ENCODE peak calls at places on chromosomes 6 and 20, in eight cellular contexts. D, Q, F, U, G, N, M and S are unnamed samples.
A peak's percentile ranks its signal among the peaks of the same experiment; 100 is the strongest.

GRCh38 chr6:110233769-110234374 is 53.6 kb downstream of the CDC40 start:
- DNase-seq in D (no peak), Q (no peak), F (peak; percentile 30), U (no peak), G (no peak), N (peak; percentile 4), M (no peak), S (peak; percentile 32)

GRCh38 chr6:102127253-102127652 is 733.7 kb downstream of the GRIK2 start:
- DNase-seq in D (no peak), Q (no peak), F (no peak), U (no peak), G (no peak), N (no peak), M (no peak), S (no peak)

GRCh38 chr6:9540126-9540525 is 874.7 kb downstream of the TFAP2A start:
- DNase-seq in D (no peak), Q (no peak), F (no peak), U (peak; percentile 17), G (no peak), N (no peak), M (no peak), S (no peak)

GRCh38 chr6:34027445-34027936 is 118.4 kb downstream of the GRM4 start:
- DNase-seq in D (no peak), Q (peak; percentile 61), F (peak; percentile 71), U (peak; percentile 47), G (peak; percentile 43), N (peak; percentile 20), M (peak; percentile 18), S (peak; percentile 62)

GRCh38 chr6:108174371-108175175 is 8.8 kb downstream of the NR2E1 start:
- DNase-seq in D (no peak), Q (no peak), F (peak; percentile 47), U (no peak), G (no peak), N (no peak), M (no peak), S (peak; percentile 36)

GRCh38 chr20:38049800-38050199 is 16.3 kb downstream of the RPRD1B start:
- DNase-seq in D (no peak), Q (no peak), F (peak; percentile 54), U (peak; percentile 39), G (no peak), N (peak; percentile 22), M (no peak), S (no peak)

GRCh38 chr20:36792422-36792821 is 18.9 kb upstream of the DSN1 start:
- DNase-seq in D (no peak), Q (no peak), F (peak; percentile 67), U (peak; percentile 36), G (no peak), N (peak; percentile 54), M (no peak), S (peak; percentile 49)

GRCh38 chr6:170167657-170168159 is 123.2 kb downstream of the DLL1 start:
- DNase-seq in D (no peak), Q (no peak), F (no peak), U (no peak), G (no peak), N (no peak), M (no peak), S (no peak)

GRCh38 chr6:20454201-20454824 is 52.6 kb downstream of the E2F3 start:
- DNase-seq in D (no peak), Q (peak; percentile 19), F (no peak), U (no peak), G (no peak), N (no peak), M (no peak), S (no peak)

GRCh38 chr20:52129611-52130010 is 62.0 kb downstream of the ZFP64 start:
- DNase-seq in D (no peak), Q (no peak), F (no peak), U (no peak), G (no peak), N (no peak), M (no peak), S (no peak)

GRCh38 chr6:148144917-148145521 is 197.6 kb upstream of the SASH1 start:
- DNase-seq in D (peak; percentile 9), Q (peak; percentile 32), F (peak; percentile 35), U (peak; percentile 76), G (peak; percentile 35), N (peak; percentile 66), M (peak; percentile 17), S (peak; percentile 75)

GRCh38 chr6:150492941-150493340 is 106.7 kb upstream of the PLEKHG1 start:
- DNase-seq in D (no peak), Q (no peak), F (no peak), U (peak; percentile 92), G (no peak), N (peak; percentile 75), M (no peak), S (no peak)

GRCh38 chr6:95576621-95577316 is 566 bp upstream of the MANEA start:
- DNase-seq in D (no peak), Q (no peak), F (no peak), U (peak; percentile 26), G (no peak), N (no peak), M (peak; percentile 24), S (peak; percentile 44)

GRCh38 chr6:29908341-29908662 is 34.0 kb upstream of the HLA-A start:
- DNase-seq in D (no peak), Q (no peak), F (no peak), U (no peak), G (no peak), N (no peak), M (no peak), S (no peak)

GRCh38 chr20:64109831-64110391 is 2.5 kb upstream of the NPBWR2 start:
- DNase-seq in D (no peak), Q (no peak), F (no peak), U (no peak), G (no peak), N (no peak), M (no peak), S (no peak)

GRCh38 chr6:140230282-140230681 is 855.8 kb upstream of the CITED2 start:
- DNase-seq in D (no peak), Q (no peak), F (no peak), U (no peak), G (no peak), N (peak; percentile 4), M (no peak), S (no peak)

GRCh38 chr20:667351-668034 is 8.1 kb downstream of the SCRT2 start:
- DNase-seq in D (no peak), Q (peak; percentile 48), F (peak; percentile 58), U (peak; percentile 55), G (peak; percentile 33), N (peak; percentile 21), M (peak; percentile 9), S (peak; percentile 73)

GRCh38 chr20:31767805-31768204 is 28.7 kb downstream of the TPX2 start:
- DNase-seq in D (no peak), Q (no peak), F (no peak), U (no peak), G (no peak), N (no peak), M (no peak), S (no peak)